ENCODE peak calls at places on chromosomes 7 and 10, in five cellular contexts. F, A, V, Y and U are unnamed samples.
A peak's percentile ranks its signal among the peaks of the same experiment; 100 is the strongest.

GRCh38 chr7:44325181-44325671 is at the start of gene CAMK2B:
- DNase-seq in A (no peak), F (no peak), Y (peak; percentile 60), V (peak; percentile 76), U (peak; percentile 56)

GRCh38 chr7:68963547-68963946 is 634.7 kb upstream of the AUTS2 start:
- DNase-seq in F (no peak), A (peak; percentile 10), V (no peak), Y (no peak), U (no peak)

GRCh38 chr7:102270176-102270887 is 16.3 kb upstream of the SH2B2 start:
- DNase-seq in V (no peak), A (no peak), Y (no peak), F (no peak), U (no peak)

GRCh38 chr7:104106106-104106505 is 101.7 kb downstream of the ORC5 start:
- DNase-seq in A (peak; percentile 50), F (no peak), Y (no peak), V (no peak), U (no peak)

GRCh38 chr10:59283456-59284082 is 78.8 kb downstream of the FAM13C start:
- DNase-seq in V (no peak), F (no peak), A (peak; percentile 7), Y (no peak), U (no peak)

GRCh38 chr7:138916731-138917130 is 64.5 kb downstream of the KIAA1549 start:
- DNase-seq in Y (no peak), F (no peak), A (no peak), V (peak; percentile 76), U (no peak)

GRCh38 chr7:108227360-108227749 is 97.2 kb upstream of the LAMB4 start:
- DNase-seq in F (no peak), A (no peak), Y (no peak), V (no peak), U (no peak)

GRCh38 chr7:136878878-136879277 is 10.4 kb downstream of the CHRM2 start:
- DNase-seq in F (no peak), A (no peak), V (no peak), Y (no peak), U (no peak)

GRCh38 chr7:41199136-41199535 is 503.8 kb downstream of the INHBA start:
- DNase-seq in A (no peak), F (no peak), V (no peak), Y (no peak), U (no peak)

GRCh38 chr10:71713135-71714040 is 6.2 kb downstream of the C10orf105 start:
- DNase-seq in V (peak; percentile 86), F (no peak), A (peak; percentile 80), Y (no peak), U (no peak)

GRCh38 chr7:37247881-37248280 is 200.8 kb downstream of the ELMO1 start:
- DNase-seq in F (no peak), A (peak; percentile 16), V (no peak), Y (no peak), U (no peak)

GRCh38 chr7:112306903-112307302 is 100.4 kb downstream of the ZNF277 start:
- DNase-seq in F (no peak), Y (no peak), V (no peak), A (no peak), U (no peak)

GRCh38 chr10:76354349-76354748 is 922.9 kb downstream of the LRMDA start:
- DNase-seq in Y (no peak), F (no peak), A (no peak), V (no peak), U (no peak)

GRCh38 chr10:48802611-48803046 is 118.0 kb downstream of the WDFY4 start:
- DNase-seq in V (no peak), F (no peak), Y (peak; percentile 69), A (no peak), U (peak; percentile 76)

GRCh38 chr7:26863504-26864308 is 684 bp downstream of the SKAP2 start:
- DNase-seq in V (no peak), Y (peak; percentile 44), A (peak; percentile 52), F (no peak), U (peak; percentile 42)

GRCh38 chr10:29780096-29780495 is 145.3 kb upstream of the SVIL start:
- DNase-seq in A (no peak), Y (no peak), V (no peak), F (no peak), U (no peak)

GRCh38 chr7:158963780-158964222 is 107.4 kb downstream of the DYNC2I1 start:
- DNase-seq in F (no peak), A (no peak), Y (no peak), V (no peak), U (no peak)

GRCh38 chr10:46301721-46302479 is 15.1 kb downstream of the ANTXRL start:
- DNase-seq in V (no peak), Y (no peak), A (no peak), F (no peak), U (no peak)

GRCh38 chr10:92590623-92591549 is 2.0 kb upstream of the KIF11 start:
- DNase-seq in V (no peak), Y (peak; percentile 64), F (peak; percentile 2), A (peak; percentile 69), U (peak; percentile 55)

GRCh38 chr10:12194752-12195271 is 879 bp downstream of the NUDT5 start:
- DNase-seq in F (peak; percentile 9), A (peak; percentile 31), V (peak; percentile 87), Y (no peak), U (no peak)

GRCh38 chr10:132273304-132273944 is 34.3 kb downstream of the STK32C start:
- DNase-seq in F (no peak), A (no peak), V (no peak), Y (no peak), U (no peak)

GRCh38 chr10:126250045-126250444 is 138.2 kb downstream of the ADAM12 start:
- DNase-seq in Y (no peak), F (no peak), A (no peak), V (no peak), U (no peak)

GRCh38 chr7:116429986-116430619 is 69.4 kb upstream of the CAV2 start:
- DNase-seq in F (no peak), V (no peak), A (no peak), Y (no peak), U (no peak)

DNA sequence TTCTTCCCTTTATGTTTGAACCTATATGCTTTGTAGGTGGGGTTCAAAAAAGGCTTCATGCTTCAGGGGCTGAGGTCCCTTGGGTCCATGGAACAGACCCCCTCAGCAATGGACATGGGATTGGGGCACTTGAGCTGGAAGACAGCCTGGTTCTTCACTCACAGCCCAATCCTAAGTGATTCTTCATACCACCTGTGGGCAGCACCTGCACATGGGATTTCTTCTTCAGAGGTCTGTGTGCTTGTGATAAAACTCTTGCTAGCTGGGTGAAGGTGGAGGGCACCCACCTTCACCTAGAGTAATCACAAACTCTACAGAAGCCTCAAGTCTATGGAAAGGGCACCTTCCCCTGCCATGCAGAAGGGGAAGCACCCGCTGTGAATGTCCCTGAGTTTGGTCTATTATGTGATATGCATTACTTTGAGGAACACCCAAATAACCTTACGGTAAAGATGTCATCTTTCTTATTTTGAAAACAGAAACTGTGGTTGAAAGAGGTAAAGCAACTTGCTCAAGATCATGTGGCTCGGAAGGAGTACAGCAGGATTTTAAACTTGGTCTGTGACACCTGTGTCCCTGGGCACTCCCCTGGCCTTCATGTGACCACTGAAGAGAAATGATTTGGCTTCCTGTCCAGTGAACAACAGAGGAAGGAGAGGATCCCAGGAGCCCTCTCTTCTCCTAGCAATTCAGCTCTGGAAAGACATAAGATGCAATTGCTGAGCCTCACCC is 469.5 kb upstream of the ZMIZ1 start:
- DNase-seq in F (no peak), Y (no peak), A (no peak), V (no peak), U (no peak)
- TF ChIP-seq CTCF in F (no peak), Y (peak; percentile 2), A (no peak), V (no peak), U (no peak)

GRCh38 chr10:96996275-96996980 is 164.3 kb downstream of the LCOR start:
- DNase-seq in F (no peak), Y (no peak), V (no peak), A (peak; percentile 10), U (no peak)
- TF ChIP-seq CTCF in F (no peak), Y (no peak), V (no peak), A (no peak), U (no peak)

GRCh38 chr7:20267482-20267881 is 50.3 kb upstream of the MACC1 start:
- DNase-seq in A (no peak), F (no peak), V (no peak), Y (no peak), U (no peak)
- TF ChIP-seq CTCF in A (no peak), F (no peak), V (no peak), Y (no peak), U (peak; percentile 5)

DNA sequence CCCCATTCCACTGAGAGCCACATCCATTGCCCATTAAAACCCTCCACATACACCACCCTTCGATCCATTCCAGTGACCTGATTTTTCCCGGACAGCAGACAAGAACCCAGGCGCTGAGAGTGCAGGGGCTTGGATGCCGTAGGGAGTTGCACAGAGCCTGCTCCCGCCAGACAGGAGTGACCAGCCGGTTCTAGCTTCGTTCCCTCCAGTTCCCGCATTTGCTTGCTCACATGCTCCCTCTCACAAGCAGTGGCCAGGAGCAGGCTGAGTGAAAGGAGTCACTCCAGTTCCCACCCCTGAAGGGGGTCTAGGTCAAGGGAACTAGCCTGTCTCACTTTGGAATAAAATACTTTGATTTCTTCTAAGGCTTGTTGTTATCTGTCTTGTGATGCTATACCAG is 119.5 kb downstream of the SKIDA1 start:
- DNase-seq in Y (no peak), F (no peak), V (no peak), A (no peak), U (no peak)
- TF ChIP-seq CTCF in Y (no peak), F (no peak), V (no peak), A (no peak), U (no peak)

GRCh38 chr10:78520737-78521430 is 487.2 kb downstream of the RPS24 start:
- DNase-seq in Y (no peak), F (no peak), A (peak; percentile 65), V (no peak), U (no peak)
- TF ChIP-seq CTCF in Y (no peak), F (no peak), A (peak; percentile 48), V (no peak), U (no peak)